ENCODE peak calls at places on chromosomes 7 and 10, in eight cellular contexts. N is body of pancreas; B is tibial artery; W is NT2/D1; J is CD8-positive, alpha-beta T cell; D is keratinocyte; R is heart right ventricle; M is aorta. Z is an unnamed sample. For H3K27me3 and H3K4me1, the result is how much of the 10 kb centered on the place peaks cover.

GRCh38 chr10:45433716-45434469 is 59.9 kb downstream of the ALOX5 start:
- DNase-seq in N (no peak), B (no peak), W (no peak), J (peak), D (no peak), R (no peak), M (no peak), Z (no peak)

GRCh38 chr7:22179442-22179879 is 177.5 kb downstream of the RAPGEF5 start:
- DNase-seq in N (no peak), B (no peak), W (no peak), J (no peak), D (no peak), R (no peak), M (no peak), Z (no peak)

GRCh38 chr7:84207025-84207424 is 12.4 kb upstream of the SEMA3A start:
- DNase-seq in N (no peak), B (no peak), W (peak), J (no peak), D (no peak), R (no peak), M (no peak), Z (no peak)

GRCh38 chr10:36026656-36027390 is 384.7 kb upstream of the FZD8 start:
- DNase-seq in N (no peak), B (no peak), W (no peak), J (no peak), D (no peak), R (no peak), M (no peak), Z (no peak)

GRCh38 chr7:80097756-80098155 is 36.9 kb upstream of the GNAI1 start:
- DNase-seq in N (no peak), B (no peak), W (no peak), J (no peak), D (no peak), R (no peak), M (no peak), Z (no peak)

GRCh38 chr7:147941316-147941715 is 649.2 kb upstream of the C7orf33 start:
- DNase-seq in N (no peak), B (no peak), W (no peak), J (no peak), D (no peak), R (no peak), M (no peak), Z (no peak)

GRCh38 chr10:82668266-82668665 is 793.3 kb downstream of the NRG3 start:
- DNase-seq in N (no peak), B (no peak), W (no peak), J (no peak), D (no peak), R (no peak), M (no peak), Z (no peak)

GRCh38 chr7:35285799-35286198 is 31.9 kb upstream of the TBX20 start:
- DNase-seq in N (no peak), B (no peak), W (no peak), J (no peak), D (no peak), R (no peak), M (no peak), Z (no peak)

GRCh38 chr10:87706731-87707130 is 47.1 kb downstream of the PAPSS2 start:
- DNase-seq in N (no peak), B (no peak), W (no peak), J (no peak), D (no peak), R (no peak), M (no peak), Z (no peak)

GRCh38 chr10:86795353-86795752 is 38.9 kb downstream of the BMPR1A start:
- DNase-seq in N (no peak), B (no peak), W (peak), J (no peak), D (no peak), R (no peak), M (no peak), Z (no peak)

GRCh38 chr10:71878327-71879034 is 27.4 kb upstream of the PSAP start:
- DNase-seq in N (no peak), B (no peak), W (no peak), J (peak), D (no peak), R (no peak), M (no peak), Z (no peak)

GRCh38 chr10:131101011-131101410 is 210.5 kb downstream of the TCERG1L start:
- DNase-seq in N (no peak), B (no peak), W (no peak), J (no peak), D (no peak), R (no peak), M (no peak), Z (no peak)

GRCh38 chr10:77811831-77812430 is 114.6 kb downstream of the DLG5 start:
- DNase-seq in N (no peak), B (no peak), W (no peak), J (no peak), D (no peak), R (no peak), M (peak), Z (no peak)

GRCh38 chr7:115183431-115184057 is 261.6 kb downstream of the MDFIC start:
- DNase-seq in N (no peak), B (no peak), W (no peak), J (no peak), D (no peak), R (no peak), M (no peak), Z (no peak)

GRCh38 chr10:122285506-122286444 is 14.7 kb downstream of the BTBD16 start:
- DNase-seq in N (no peak), B (no peak), W (no peak), J (no peak), D (no peak), R (no peak), M (no peak), Z (no peak)

GRCh38 chr7:5653661-5654060 is 127.8 kb downstream of the RNF216 start:
- DNase-seq in N (no peak), B (no peak), W (no peak), J (no peak), D (no peak), R (no peak), M (no peak), Z (no peak)

GRCh38 chr7:67604461-67605386 is 608.1 kb downstream of the TYW1 start:
- DNase-seq in N (no peak), B (no peak), W (no peak), J (no peak), D (no peak), R (no peak), M (no peak), Z (no peak)

GRCh38 chr7:107233981-107234380 is 65.2 kb downstream of the HBP1 start:
- DNase-seq in N (no peak), B (no peak), W (no peak), J (no peak), D (no peak), R (no peak), M (no peak), Z (no peak)

GRCh38 chr7:21566094-21566493 is 23.3 kb downstream of the DNAH11 start:
- DNase-seq in N (no peak), B (no peak), W (no peak), J (no peak), D (no peak), R (no peak), M (no peak), Z (no peak)

GRCh38 chr10:47321521-47322195 is 596 bp upstream of the GDF2 start:
- DNase-seq in N (peak), B (peak), W (no peak), J (no peak), D (no peak), R (no peak), M (peak), Z (no peak)

GRCh38 chr7:90621130-90621891 is 25.2 kb downstream of the CDK14 start:
- DNase-seq in N (no peak), B (no peak), W (no peak), J (no peak), D (no peak), R (no peak), M (no peak), Z (no peak)

GRCh38 chr10:20040012-20040411 is 223.8 kb downstream of the PLXDC2 start:
- DNase-seq in N (no peak), B (no peak), W (no peak), J (no peak), D (no peak), R (no peak), M (no peak), Z (no peak)

GRCh38 chr7:139355320-139355719 is 4.4 kb upstream of the LUC7L2 start:
- DNase-seq in N (no peak), B (no peak), W (no peak), J (no peak), D (no peak), R (no peak), M (no peak), Z (no peak)

GRCh38 chr7:94190599-94191061 is 186.5 kb upstream of the BET1 start:
- DNase-seq in N (no peak), B (no peak), W (no peak), J (no peak), D (no peak), R (peak), M (no peak), Z (no peak)

GRCh38 chr10:70575874-70576802 is 26.4 kb downstream of the PRF1 start:
- DNase-seq in N (peak), B (peak), W (no peak), J (no peak), D (no peak), R (peak), M (peak), Z (no peak)

GRCh38 chr7:47239927-47240570 is 341.9 kb downstream of the TNS3 start:
- DNase-seq in N (no peak), B (no peak), W (no peak), J (no peak), D (no peak), R (no peak), M (no peak), Z (no peak)

GRCh38 chr10:77781451-77782327 is 144.1 kb upstream of the KCNMA1 start:
- DNase-seq in N (no peak), B (peak), W (no peak), J (no peak), D (no peak), R (no peak), M (no peak), Z (no peak)

GRCh38 chr7:108331971-108332370 is 124.3 kb downstream of the NRCAM start:
- DNase-seq in N (no peak), B (no peak), W (no peak), J (no peak), D (no peak), R (no peak), M (no peak), Z (no peak)

GRCh38 chr7:109387530-109387929 is 817.9 kb downstream of the DNAJB9 start:
- DNase-seq in N (peak), B (no peak), W (no peak), J (no peak), D (no peak), R (no peak), M (peak), Z (no peak)

GRCh38 chr7:132537451-132537850 is 38.8 kb downstream of the PLXNA4 start:
- DNase-seq in N (no peak), B (no peak), W (no peak), J (no peak), D (no peak), R (no peak), M (no peak), Z (no peak)

GRCh38 chr10:114336823-114337509 is 67.3 kb downstream of the AFAP1L2 start:
- DNase-seq in N (no peak), B (no peak), W (no peak), J (no peak), D (no peak), R (no peak), M (no peak), Z (no peak)

GRCh38 chr7:32242436-32242835 is 172.2 kb upstream of the PDE1C start:
- DNase-seq in N (no peak), B (no peak), W (no peak), J (no peak), D (no peak), R (no peak), M (no peak), Z (no peak)

GRCh38 chr7:134752006-134752760 is 27.3 kb upstream of the CALD1 start:
- DNase-seq in N (no peak), B (no peak), W (no peak), J (no peak), D (peak), R (no peak), M (no peak), Z (no peak)

GRCh38 chr10:91163269-91163708 is 57.2 kb upstream of the PCGF5 start:
- DNase-seq in N (peak), B (peak), W (peak), J (peak), D (no peak), R (peak), M (peak), Z (peak)

GRCh38 chr7:73773700-73774517 is 3.8 kb upstream of the CLDN3 start:
- DNase-seq in N (no peak), B (no peak), W (no peak), J (no peak), D (no peak), R (no peak), M (peak), Z (peak)

GRCh38 chr7:80581472-80581871 is 57.0 kb upstream of the CD36 start:
- DNase-seq in N (no peak), B (no peak), W (no peak), J (no peak), D (no peak), R (peak), M (no peak), Z (no peak)

GRCh38 chr10:6162589-6163356 is 40.0 kb upstream of the PFKFB3 start:
- DNase-seq in N (peak), B (no peak), W (no peak), J (no peak), D (no peak), R (no peak), M (no peak), Z (no peak)

GRCh38 chr10:62852961-62853702 is 37.0 kb upstream of the EGR2 start:
- DNase-seq in N (no peak), B (no peak), W (no peak), J (no peak), D (no peak), R (no peak), M (no peak), Z (no peak)

GRCh38 chr10:31723074-31723750 is 205.4 kb downstream of the ARHGAP12 start:
- DNase-seq in N (no peak), B (no peak), W (no peak), J (no peak), D (no peak), R (no peak), M (no peak), Z (no peak)

GRCh38 chr7:135192914-135193536 is 18.3 kb downstream of the WDR91 start:
- DNase-seq in N (no peak), B (peak), W (no peak), J (no peak), D (no peak), R (no peak), M (no peak), Z (no peak)

GRCh38 chr10:100831742-100832141 is 81.0 kb upstream of the SLF2 start:
- DNase-seq in N (no peak), B (no peak), W (no peak), J (no peak), D (no peak), R (no peak), M (no peak), Z (no peak)

GRCh38 chr10:100828744-100829102 is 83.3 kb downstream of the PAX2 start:
- DNase-seq in N (peak), B (no peak), W (no peak), J (peak), D (no peak), R (no peak), M (no peak), Z (peak)

GRCh38 chr10:100829103-100829870 is 83.5 kb upstream of the SLF2 start:
- DNase-seq in N (no peak), B (no peak), W (no peak), J (no peak), D (no peak), R (no peak), M (no peak), Z (no peak)

GRCh38 chr10:100829933-100830727 is 82.6 kb upstream of the SLF2 start:
- DNase-seq in N (no peak), B (no peak), W (no peak), J (no peak), D (no peak), R (no peak), M (peak), Z (no peak)

GRCh38 chr10:100830728-100831110 is 82.0 kb upstream of the SLF2 start:
- DNase-seq in N (no peak), B (no peak), W (no peak), J (no peak), D (no peak), R (no peak), M (no peak), Z (no peak)
- H3K27me3 ChIP-seq in N (under half), B (under half), W (half or more), J (half or more), D (half or more), R (half or more), M (under half), Z (under half)

DNA sequence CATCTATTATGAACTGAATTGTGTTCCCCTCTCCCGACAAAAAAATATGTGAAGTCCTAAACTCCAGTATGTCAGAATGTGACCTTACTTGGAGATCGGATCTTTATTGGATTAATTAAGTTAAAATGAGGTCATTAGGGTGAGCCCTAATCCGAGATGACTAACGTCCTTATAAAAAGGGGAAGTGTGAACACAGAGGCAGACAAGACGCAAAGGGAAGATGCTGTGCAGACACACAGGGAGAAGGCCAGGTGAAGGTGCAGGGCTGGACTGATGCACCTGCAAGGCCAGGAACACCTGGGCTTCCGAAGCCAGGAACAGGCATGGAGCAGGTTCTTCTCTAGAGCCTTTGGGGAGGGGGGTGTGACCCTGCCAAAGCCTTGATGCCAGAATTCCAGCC is 187.8 kb downstream of the PARD3 start:
- DNase-seq in N (no peak), B (no peak), W (no peak), J (no peak), D (no peak), R (no peak), M (no peak), Z (no peak)
- H3K4me1 ChIP-seq in N (under half), B (under half), W (under half), J (under half), D (under half), R (under half), M (under half), Z (under half)

GRCh38 chr10:11381511-11381910 is 229.9 kb downstream of the USP6NL start:
- DNase-seq in N (no peak), B (no peak), W (no peak), J (no peak), D (no peak), R (no peak), M (no peak), Z (no peak)
- H3K27me3 ChIP-seq in N (under half), B (under half), W (under half), J (under half), D (under half), R (under half), M (under half), Z (under half)

GRCh38 chr7:99102361-99102760 is 41.5 kb downstream of the SMURF1 start:
- DNase-seq in N (no peak), B (no peak), W (no peak), J (no peak), D (no peak), R (no peak), M (no peak), Z (no peak)
- H3K4me1 ChIP-seq in N (half or more), B (under half), W (under half), J (under half), D (half or more), R (under half), M (under half), Z (under half)

DNA sequence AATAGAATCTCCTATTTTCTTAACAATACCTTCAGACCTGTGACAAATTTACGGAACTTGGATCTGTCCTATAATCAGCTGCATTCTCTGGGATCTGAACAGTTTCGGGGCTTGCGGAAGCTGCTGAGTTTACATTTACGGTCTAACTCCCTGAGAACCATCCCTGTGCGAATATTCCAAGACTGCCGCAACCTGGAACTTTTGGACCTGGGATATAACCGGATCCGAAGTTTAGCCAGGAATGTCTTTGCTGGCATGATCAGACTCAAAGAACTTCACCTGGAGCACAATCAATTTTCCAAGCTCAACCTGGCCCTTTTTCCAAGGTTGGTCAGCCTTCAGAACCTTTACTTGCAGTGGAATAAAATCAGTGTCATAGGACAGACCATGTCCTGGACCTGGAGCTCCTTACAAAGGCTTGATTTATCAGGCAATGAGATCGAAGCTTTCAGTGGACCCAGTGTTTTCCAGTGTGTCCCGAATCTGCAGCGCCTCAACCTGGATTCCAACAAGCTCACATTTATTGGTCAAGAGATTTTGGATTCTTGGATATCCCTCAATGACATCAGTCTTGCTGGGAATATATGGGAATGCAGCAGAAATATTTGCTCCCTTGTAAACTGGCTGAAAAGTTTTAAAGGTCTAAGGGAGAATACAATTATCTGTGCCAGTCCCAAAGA is 1.6 kb downstream of the LRRTM3 start:
- DNase-seq in N (no peak), B (no peak), W (no peak), J (no peak), D (no peak), R (no peak), M (no peak), Z (no peak)
- H3K27me3 ChIP-seq in N (under half), B (under half), W (under half), J (under half), D (under half), R (half or more), M (under half), Z (under half)

GRCh38 chr7:30888783-30889182 is 22.9 kb upstream of the AQP1 start:
- DNase-seq in N (no peak), B (peak), W (peak), J (no peak), D (peak), R (no peak), M (no peak), Z (no peak)
- H3K4me1 ChIP-seq in N (half or more), B (under half), W (under half), J (under half), D (under half), R (half or more), M (under half), Z (under half)

GRCh38 chr7:1737956-1738355 is 67.9 kb downstream of the ELFN1 start:
- DNase-seq in N (no peak), B (no peak), W (no peak), J (no peak), D (no peak), R (no peak), M (no peak), Z (no peak)

GRCh38 chr7:1736469-1736817 is 66.4 kb downstream of the ELFN1 start:
- DNase-seq in N (no peak), B (no peak), W (no peak), J (no peak), D (no peak), R (no peak), M (no peak), Z (no peak)

GRCh38 chr7:1737523-1737922 is 67.4 kb downstream of the ELFN1 start:
- DNase-seq in N (no peak), B (no peak), W (no peak), J (no peak), D (no peak), R (no peak), M (no peak), Z (no peak)

GRCh38 chr7:1735806-1736468 is 65.9 kb downstream of the ELFN1 start:
- DNase-seq in N (no peak), B (no peak), W (no peak), J (no peak), D (no peak), R (no peak), M (no peak), Z (no peak)

DNA sequence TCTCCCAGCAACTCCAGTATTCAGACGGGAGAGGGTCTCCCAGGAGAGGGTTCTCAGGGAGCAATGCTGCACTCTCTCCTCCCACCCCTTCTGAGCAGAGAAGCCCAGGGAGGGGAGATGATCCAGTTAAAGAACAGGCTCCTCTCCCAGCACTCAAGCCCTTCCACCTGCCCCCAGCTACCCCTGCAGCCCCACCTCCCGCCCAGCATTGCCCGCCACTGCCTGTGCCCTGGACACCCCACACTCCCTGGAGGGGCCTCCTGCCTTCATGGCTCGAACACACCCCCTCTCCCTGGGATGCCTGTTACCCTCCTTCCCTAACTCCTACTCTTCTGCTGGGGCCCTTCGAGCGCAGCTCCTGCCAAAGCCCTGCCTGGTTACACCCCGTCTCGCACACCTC is 66.7 kb downstream of the ELFN1 start:
- DNase-seq in N (no peak), B (no peak), W (no peak), J (no peak), D (no peak), R (no peak), M (no peak), Z (no peak)
- H3K27me3 ChIP-seq in N (under half), B (under half), W (under half), J (under half), D (under half), R (under half), M (under half), Z (under half)

Z was measured in Peyer's patch.